ENCODE peak calls at places on chromosomes 2 and 18, in five cellular contexts. A is prostate gland, P is breast epithelium, U is stomach, S is GM23338. J is an unnamed sample.

GRCh38 chr2:104858325-104858978 is 4.5 kb downstream of the POU3F3 start:
- DNase-seq in A (no peak), P (no peak), U (no peak), S (no peak), J (no peak)

GRCh38 chr2:101179982-101180381 is 28.8 kb upstream of the TBC1D8 start:
- DNase-seq in A (no peak), P (no peak), U (no peak), S (no peak), J (no peak)

GRCh38 chr2:5693288-5694015 is 1.3 kb downstream of the SOX11 start:
- DNase-seq in A (no peak), P (no peak), U (no peak), S (peak; percentile 36), J (no peak)

GRCh38 chr2:216216951-216217903 is 108.1 kb downstream of the XRCC5 start:
- DNase-seq in A (no peak), P (no peak), U (no peak), S (no peak), J (peak; percentile 81)

GRCh38 chr2:34570266-34570872 is 971.3 kb upstream of the FAM98A start:
- DNase-seq in A (peak; percentile 15), P (no peak), U (peak; percentile 40), S (peak; percentile 53), J (no peak)

GRCh38 chr18:69916412-69916811 is 31.3 kb downstream of the CD226 start:
- DNase-seq in A (no peak), P (no peak), U (no peak), S (no peak), J (no peak)

GRCh38 chr2:219644801-219645480 is 17.5 kb downstream of the SLC4A3 start:
- DNase-seq in A (no peak), P (no peak), U (no peak), S (no peak), J (no peak)

GRCh38 chr2:240338274-240338673 is 97.2 kb upstream of the GPC1 start:
- DNase-seq in A (no peak), P (no peak), U (peak; percentile 10), S (no peak), J (no peak)

GRCh38 chr2:215531284-215531683 is 95.4 kb upstream of the FN1 start:
- DNase-seq in A (no peak), P (no peak), U (no peak), S (no peak), J (no peak)

GRCh38 chr18:27017901-27018500 is 152.5 kb upstream of the AQP4 start:
- DNase-seq in A (no peak), P (no peak), U (no peak), S (peak; percentile 48), J (no peak)

GRCh38 chr2:30208453-30208852 is 22.9 kb upstream of the LBH start:
- DNase-seq in A (peak; percentile 62), P (peak; percentile 52), U (peak; percentile 70), S (peak; percentile 92), J (peak; percentile 51)

GRCh38 chr2:28327963-28328922 is 64.4 kb upstream of the FOSL2 start:
- DNase-seq in A (peak; percentile 46), P (no peak), U (no peak), S (no peak), J (no peak)

GRCh38 chr2:103005386-103005785 is 243.6 kb downstream of the TMEM182 start:
- DNase-seq in A (no peak), P (no peak), U (no peak), S (no peak), J (no peak)

GRCh38 chr2:105804266-105804665 is 59.6 kb downstream of the NCK2 start:
- DNase-seq in A (no peak), P (no peak), U (no peak), S (no peak), J (no peak)

GRCh38 chr2:46309052-46309953 is 12.1 kb downstream of the EPAS1 start:
- DNase-seq in A (no peak), P (no peak), U (no peak), S (no peak), J (no peak)

GRCh38 chr2:8525582-8526402 is 156.1 kb upstream of the ID2 start:
- DNase-seq in A (peak; percentile 56), P (peak; percentile 85), U (peak; percentile 93), S (peak; percentile 40), J (no peak)

GRCh38 chr2:24015562-24016375 is 5.9 kb downstream of the MFSD2B start:
- DNase-seq in A (no peak), P (peak; percentile 34), U (no peak), S (peak; percentile 44), J (peak; percentile 95)

GRCh38 chr2:174606336-174606735 is 8.7 kb upstream of the WIPF1 start:
- DNase-seq in A (no peak), P (no peak), U (no peak), S (no peak), J (no peak)

GRCh38 chr18:70072678-70073077 is 125.0 kb upstream of the CD226 start:
- DNase-seq in A (no peak), P (no peak), U (no peak), S (no peak), J (no peak)

GRCh38 chr2:233468047-233468745 is 98.4 kb downstream of the USP40 start:
- DNase-seq in A (no peak), P (no peak), U (peak; percentile 25), S (no peak), J (no peak)

GRCh38 chr18:51621103-51621969 is 423.9 kb upstream of the MEX3C start:
- DNase-seq in A (no peak), P (peak; percentile 42), U (peak; percentile 41), S (peak; percentile 83), J (peak; percentile 42)

GRCh38 chr18:46793565-46793964 is 36.7 kb upstream of the ST8SIA5 start:
- DNase-seq in A (no peak), P (no peak), U (no peak), S (peak; percentile 67), J (no peak)

GRCh38 chr2:159202568-159203071 is 83.9 kb downstream of the WDSUB1 start:
- DNase-seq in A (no peak), P (no peak), U (no peak), S (no peak), J (no peak)

GRCh38 chr2:57886196-57886786 is 160.3 kb upstream of the VRK2 start:
- DNase-seq in A (no peak), P (no peak), U (no peak), S (no peak), J (no peak)

GRCh38 chr18:73901589-73901988 is 246.0 kb downstream of the FBXO15 start:
- DNase-seq in A (no peak), P (no peak), U (no peak), S (no peak), J (no peak)

GRCh38 chr18:9771261-9771976 is 63.3 kb downstream of the RAB31 start:
- DNase-seq in A (peak; percentile 27), P (peak; percentile 47), U (peak; percentile 80), S (peak; percentile 90), J (peak; percentile 48)

GRCh38 chr2:26182441-26182840 is 9.6 kb downstream of the GAREM2 start:
- DNase-seq in A (no peak), P (no peak), U (no peak), S (no peak), J (no peak)

GRCh38 chr2:26178746-26179436 is 6.0 kb downstream of the GAREM2 start:
- DNase-seq in A (no peak), P (no peak), U (peak; percentile 50), S (peak; percentile 66), J (no peak)

GRCh38 chr2:26177122-26177521 is 4.2 kb downstream of the GAREM2 start:
- DNase-seq in A (no peak), P (no peak), U (no peak), S (no peak), J (no peak)

GRCh38 chr2:26178246-26178645 is 5.4 kb downstream of the GAREM2 start:
- DNase-seq in A (no peak), P (no peak), U (no peak), S (no peak), J (no peak)

GRCh38 chr2:26179446-26179907 is 6.6 kb downstream of the GAREM2 start:
- DNase-seq in A (no peak), P (no peak), U (no peak), S (peak; percentile 83), J (no peak)
- TF ChIP-seq POLR2AphosphoS5 in A (no peak), P (no peak), U (no peak), S (no peak), J (no peak)

GRCh38 chr2:238754259-238754658 is 93.6 kb upstream of the TWIST2 start:
- DNase-seq in A (peak; percentile 0), P (no peak), U (no peak), S (peak; percentile 48), J (no peak)
- TF ChIP-seq CTCF in A (no peak), P (no peak), U (no peak), S (peak; percentile 53), J (peak; percentile 54)

DNA sequence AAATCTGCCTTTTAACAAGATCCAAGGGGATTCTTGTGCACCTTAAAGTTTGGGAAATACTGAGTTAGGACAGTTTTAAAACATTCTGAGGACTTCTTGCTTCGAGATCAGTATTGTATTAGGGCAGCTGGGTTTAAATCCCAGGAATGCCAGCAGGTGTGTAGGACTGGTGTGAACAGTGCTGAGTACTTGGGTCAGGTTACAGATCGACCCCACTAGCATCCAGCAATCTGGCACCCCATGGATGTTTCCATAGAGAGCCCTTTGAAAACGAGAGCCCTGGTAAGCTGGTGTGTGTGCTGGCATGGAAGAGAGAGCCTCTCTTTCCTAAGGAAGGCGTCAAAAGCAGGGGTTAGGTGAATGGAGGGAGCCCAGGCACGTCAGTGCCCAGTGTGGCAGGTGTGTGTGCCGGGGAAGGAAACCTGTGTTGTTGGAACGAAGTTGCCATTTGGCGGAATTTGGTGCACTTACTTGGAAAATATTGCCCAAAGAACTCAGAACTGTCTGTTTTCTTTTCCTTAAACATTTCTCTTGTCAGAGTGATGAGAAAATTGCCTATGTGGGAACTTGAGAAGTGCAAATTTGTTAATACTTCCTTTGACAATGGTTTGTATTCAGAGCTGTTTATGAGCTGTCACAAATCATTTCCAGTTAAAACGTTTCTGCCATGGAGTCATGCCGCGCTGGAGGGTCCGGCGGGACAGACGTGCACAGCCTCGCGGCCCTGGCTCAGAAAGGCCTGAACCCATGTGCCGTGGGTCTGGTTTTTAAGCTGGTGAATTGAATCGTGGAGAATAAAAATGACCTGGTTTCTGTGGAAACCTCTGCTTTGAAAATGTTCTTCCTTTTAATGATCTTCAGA is 38.1 kb downstream of the LDLRAD4 start:
- DNase-seq in A (no peak), P (no peak), U (no peak), S (peak; percentile 54), J (no peak)
- TF ChIP-seq POLR2AphosphoS5 in A (no peak), P (no peak), U (no peak), S (no peak), J (no peak)

GRCh38 chr2:25158096-25158852 is 10.1 kb downstream of the POMC start:
- DNase-seq in A (no peak), P (no peak), U (no peak), S (no peak), J (no peak)

GRCh38 chr2:25160376-25160775 is 8.0 kb downstream of the POMC start:
- DNase-seq in A (no peak), P (no peak), U (no peak), S (no peak), J (no peak)

GRCh38 chr2:25151718-25152117 is 16.7 kb downstream of the POMC start:
- DNase-seq in A (no peak), P (no peak), U (no peak), S (no peak), J (no peak)

GRCh38 chr2:25159947-25160346 is 8.4 kb downstream of the POMC start:
- DNase-seq in A (no peak), P (no peak), U (no peak), S (peak; percentile 78), J (no peak)

DNA sequence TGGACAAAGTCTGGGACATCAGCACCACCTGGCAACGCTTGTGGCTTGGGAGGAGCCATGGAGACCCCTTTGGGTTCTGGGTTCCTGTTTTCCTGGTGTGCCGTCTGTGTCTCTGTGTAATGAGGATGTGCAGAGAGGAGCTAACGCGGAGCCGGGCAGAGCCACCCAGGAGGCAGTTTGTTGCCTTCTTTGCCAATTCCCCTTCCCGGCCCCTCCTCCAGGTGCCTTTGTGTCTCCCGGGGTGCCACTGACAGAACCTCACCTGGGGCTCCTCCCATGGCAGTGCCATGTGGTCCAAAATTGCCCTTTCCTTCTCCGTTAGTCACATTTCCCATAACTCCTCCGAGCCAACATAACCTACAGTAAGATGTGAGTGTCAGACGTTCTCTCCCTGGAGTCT is 13.0 kb downstream of the POMC start:
- DNase-seq in A (no peak), P (no peak), U (no peak), S (no peak), J (no peak)
- TF ChIP-seq CTCF in A (no peak), P (no peak), U (no peak), S (no peak), J (no peak)